ENCODE peak calls at places on chromosomes 5 and 9, in six cellular contexts. Z, U, I, H, A and E are unnamed samples.

GRCh38 chr5:132418876-132419275 is 49.4 kb downstream of the SLC22A5 start:
- DNase-seq in A (no peak), U (no peak), H (no peak), Z (no peak), I (no peak), E (no peak)

GRCh38 chr9:100505564-100506159 is 32.7 kb downstream of the TMEFF1 start:
- DNase-seq in A (peak), U (peak), H (peak), I (peak), Z (no peak), E (peak)

GRCh38 chr5:142748568-142749249 is 21.5 kb upstream of the ARHGAP26 start:
- DNase-seq in A (peak), H (peak), I (peak), U (peak), Z (no peak), E (peak)

GRCh38 chr5:113199122-113199905 is 222.7 kb downstream of the DCP2 start:
- DNase-seq in I (no peak), U (no peak), H (no peak), Z (no peak), A (no peak), E (no peak)

GRCh38 chr5:15717002-15717401 is 217.0 kb downstream of the FBXL7 start:
- DNase-seq in U (no peak), H (no peak), A (no peak), I (no peak), Z (no peak), E (no peak)

GRCh38 chr9:5529683-5530221 is 19.4 kb downstream of the PDCD1LG2 start:
- DNase-seq in I (no peak), U (no peak), Z (no peak), A (no peak), H (no peak), E (no peak)

GRCh38 chr5:177447611-177448243 is 1.1 kb downstream of the PRR7 start:
- DNase-seq in H (no peak), A (no peak), I (no peak), U (peak), Z (peak), E (no peak)

GRCh38 chr5:89330087-89330486 is 447.1 kb upstream of the MEF2C start:
- DNase-seq in Z (no peak), U (no peak), I (no peak), H (no peak), A (no peak), E (no peak)

GRCh38 chr5:6496207-6496584 is 47.5 kb downstream of the UBE2QL1 start:
- DNase-seq in U (no peak), H (no peak), I (no peak), Z (no peak), A (no peak), E (no peak)